ENCODE peak calls at places on chromosome 10, in seven cellular contexts. B, H, C, Q, S, L and P are unnamed samples.

GRCh38 chr10:71771821-71772617 is 1.3 kb downstream of the VSIR start:
- DNase-seq in S (no peak), H (no peak), C (no peak), Q (no peak), L (no peak), B (no peak), P (no peak)

GRCh38 chr10:14394179-14394578 is 63.5 kb upstream of the FRMD4A start:
- DNase-seq in Q (no peak), L (no peak), C (no peak), S (no peak), H (no peak), B (no peak), P (no peak)

GRCh38 chr10:113357688-113358306 is 195.1 kb upstream of the HABP2 start:
- DNase-seq in Q (no peak), S (no peak), B (no peak), H (no peak), C (no peak), L (no peak), P (no peak)

GRCh38 chr10:110865184-110865803 is 6.4 kb upstream of the PDCD4 start:
- DNase-seq in C (no peak), H (no peak), S (no peak), Q (no peak), B (no peak), L (no peak), P (no peak)

GRCh38 chr10:128297709-128298457 is 171.7 kb upstream of the MKI67 start:
- DNase-seq in H (no peak), S (no peak), L (no peak), C (no peak), Q (no peak), B (no peak), P (no peak)

GRCh38 chr10:16679511-16679910 is 137.7 kb downstream of the RSU1 start:
- DNase-seq in S (no peak), Q (no peak), L (no peak), H (no peak), B (no peak), C (no peak), P (no peak)

GRCh38 chr10:24706479-24707118 is 17.1 kb downstream of the ARHGAP21 start:
- DNase-seq in Q (peak; percentile 31), B (no peak), L (peak; percentile 47), H (no peak), C (peak; percentile 68), S (peak; percentile 82), P (no peak)

GRCh38 chr10:87844837-87845623 is 18.3 kb downstream of the KLLN start:
- DNase-seq in B (no peak), C (no peak), Q (no peak), L (no peak), H (no peak), S (no peak), P (no peak)

GRCh38 chr10:79306644-79307220 is 40.5 kb upstream of the PPIF start:
- DNase-seq in Q (no peak), L (no peak), H (no peak), S (no peak), B (no peak), C (no peak), P (no peak)

GRCh38 chr10:21336476-21337170 is 188.9 kb downstream of the SKIDA1 start:
- DNase-seq in H (no peak), L (peak; percentile 92), B (no peak), C (peak; percentile 67), S (peak; percentile 85), Q (no peak), P (peak; percentile 94)

GRCh38 chr10:95247200-95247880 is 43.5 kb downstream of the PDLIM1 start:
- DNase-seq in S (no peak), Q (no peak), L (no peak), B (no peak), H (no peak), C (peak; percentile 86), P (no peak)

GRCh38 chr10:4719671-4720070 is 106.3 kb upstream of the AKR1E2 start:
- DNase-seq in B (no peak), Q (no peak), L (no peak), H (no peak), C (no peak), S (no peak), P (no peak)

GRCh38 chr10:21827308-21827707 is 176.2 kb downstream of the DNAJC1 start:
- DNase-seq in S (no peak), Q (no peak), L (no peak), H (no peak), C (no peak), B (no peak), P (no peak)

GRCh38 chr10:85978566-85979358 is 387.8 kb downstream of the GRID1 start:
- DNase-seq in S (no peak), B (no peak), C (no peak), Q (no peak), H (no peak), L (no peak), P (peak; percentile 41)

GRCh38 chr10:88557659-88558058 is 25.5 kb downstream of the RNLS start:
- DNase-seq in S (peak; percentile 57), Q (no peak), H (no peak), C (peak; percentile 29), L (no peak), B (no peak), P (no peak)

GRCh38 chr10:79905322-79906314 is 43.3 kb downstream of the SFTPD start:
- DNase-seq in H (no peak), Q (no peak), B (peak; percentile 37), S (no peak), C (no peak), L (no peak), P (no peak)

GRCh38 chr10:118871244-118871865 is 116.6 kb upstream of the CACUL1 start:
- DNase-seq in H (no peak), Q (no peak), B (no peak), L (no peak), C (no peak), S (no peak), P (no peak)

GRCh38 chr10:69819713-69820506 is 18.2 kb downstream of the COL13A1 start:
- DNase-seq in C (no peak), S (no peak), Q (no peak), L (no peak), H (no peak), B (no peak), P (peak; percentile 13)

GRCh38 chr10:92517034-92517655 is 56.7 kb downstream of the IDE start:
- DNase-seq in B (peak; percentile 64), L (peak; percentile 23), S (peak; percentile 78), Q (peak; percentile 34), H (peak; percentile 3), C (peak; percentile 47), P (peak; percentile 15)

GRCh38 chr10:113706623-113707022 is 26.9 kb downstream of the CASP7 start:
- DNase-seq in H (no peak), Q (no peak), C (no peak), B (no peak), S (no peak), L (no peak), P (no peak)

GRCh38 chr10:68435803-68436202 is 28.7 kb upstream of the RUFY2 start:
- DNase-seq in S (no peak), B (no peak), C (no peak), H (no peak), Q (no peak), L (no peak), P (no peak)

GRCh38 chr10:132586731-132587130 is 49.1 kb downstream of the INPP5A start:
- DNase-seq in H (no peak), Q (no peak), S (no peak), C (no peak), B (no peak), L (no peak), P (no peak)

GRCh38 chr10:96600337-96600736 is 13.5 kb upstream of the TM9SF3 start:
- DNase-seq in C (no peak), H (no peak), L (no peak), B (no peak), S (no peak), Q (no peak), P (no peak)

GRCh38 chr10:97673736-97674525 is 13.1 kb downstream of the AVPI1 start:
- DNase-seq in Q (no peak), C (peak; percentile 68), H (no peak), S (no peak), B (no peak), L (no peak), P (no peak)